ENCODE peak calls at places on chromosomes 11 and 22, in eight cellular contexts. One of them, this sample, is unnamed. For H3K4me1, the result is how much of the 10 kb centered on the place peaks cover.

GRCh38 chr11:94141511-94142307 is 13.1 kb downstream of the PANX1 start:
- DNase-seq in H1: no peak
- DNase-seq in tibial nerve: no peak
- DNase-seq in stomach: no peak
- DNase-seq in mesendoderm: peak
- DNase-seq in GM23338: no peak
- DNase-seq in lower lobe of right lung: no peak
- DNase-seq in CD4-positive, alpha-beta memory T cell: no peak
- DNase-seq in this sample: no peak

GRCh38 chr22:16956290-16956689 is 51.7 kb downstream of the GAB4 start:
- DNase-seq in mesendoderm: no peak
- DNase-seq in H1: no peak
- DNase-seq in CD4-positive, alpha-beta memory T cell: no peak
- DNase-seq in stomach: no peak
- DNase-seq in lower lobe of right lung: no peak
- DNase-seq in GM23338: no peak
- DNase-seq in tibial nerve: no peak
- DNase-seq in this sample: no peak

GRCh38 chr11:34757026-34757451 is 136.1 kb downstream of the EHF start:
- DNase-seq in GM23338: no peak
- DNase-seq in lower lobe of right lung: no peak
- DNase-seq in H1: no peak
- DNase-seq in CD4-positive, alpha-beta memory T cell: no peak
- DNase-seq in mesendoderm: no peak
- DNase-seq in stomach: no peak
- DNase-seq in tibial nerve: no peak
- DNase-seq in this sample: peak

GRCh38 chr11:5038336-5038735 is 8.0 kb upstream of the OR52J3 start:
- DNase-seq in stomach: no peak
- DNase-seq in CD4-positive, alpha-beta memory T cell: no peak
- DNase-seq in mesendoderm: no peak
- DNase-seq in tibial nerve: no peak
- DNase-seq in H1: no peak
- DNase-seq in lower lobe of right lung: no peak
- DNase-seq in GM23338: no peak
- DNase-seq in this sample: no peak

GRCh38 chr11:64148200-64148916 is 17.6 kb downstream of the MACROD1 start:
- DNase-seq in tibial nerve: peak
- DNase-seq in mesendoderm: peak
- DNase-seq in stomach: peak
- DNase-seq in H1: peak
- DNase-seq in CD4-positive, alpha-beta memory T cell: peak
- DNase-seq in lower lobe of right lung: peak
- DNase-seq in GM23338: peak
- DNase-seq in this sample: peak

GRCh38 chr11:107538821-107539220 is 26.7 kb downstream of the ALKBH8 start:
- DNase-seq in CD4-positive, alpha-beta memory T cell: no peak
- DNase-seq in GM23338: no peak
- DNase-seq in mesendoderm: no peak
- DNase-seq in lower lobe of right lung: no peak
- DNase-seq in stomach: no peak
- DNase-seq in tibial nerve: no peak
- DNase-seq in H1: no peak
- DNase-seq in this sample: no peak

GRCh38 chr11:130772266-130773227 is 143.7 kb downstream of the SNX19 start:
- DNase-seq in tibial nerve: peak
- DNase-seq in GM23338: no peak
- DNase-seq in mesendoderm: no peak
- DNase-seq in H1: no peak
- DNase-seq in lower lobe of right lung: no peak
- DNase-seq in CD4-positive, alpha-beta memory T cell: no peak
- DNase-seq in stomach: peak
- DNase-seq in this sample: peak

GRCh38 chr11:13009921-13010736 is 1.0 kb downstream of the RASSF10 start:
- DNase-seq in tibial nerve: no peak
- DNase-seq in stomach: peak
- DNase-seq in mesendoderm: peak
- DNase-seq in GM23338: peak
- DNase-seq in lower lobe of right lung: peak
- DNase-seq in H1: peak
- DNase-seq in CD4-positive, alpha-beta memory T cell: no peak
- DNase-seq in this sample: peak

GRCh38 chr22:50145741-50146439 is 24.6 kb upstream of the PANX2 start:
- DNase-seq in lower lobe of right lung: no peak
- DNase-seq in tibial nerve: no peak
- DNase-seq in GM23338: no peak
- DNase-seq in mesendoderm: no peak
- DNase-seq in H1: no peak
- DNase-seq in stomach: no peak
- DNase-seq in CD4-positive, alpha-beta memory T cell: no peak
- DNase-seq in this sample: no peak

GRCh38 chr11:69380451-69380901 is 86.5 kb downstream of the MYEOV start:
- DNase-seq in tibial nerve: no peak
- DNase-seq in GM23338: no peak
- DNase-seq in H1: no peak
- DNase-seq in mesendoderm: no peak
- DNase-seq in CD4-positive, alpha-beta memory T cell: no peak
- DNase-seq in lower lobe of right lung: no peak
- DNase-seq in stomach: peak
- DNase-seq in this sample: no peak

GRCh38 chr22:43867839-43868652 is 5.7 kb upstream of the SULT4A1 start:
- DNase-seq in tibial nerve: peak
- DNase-seq in mesendoderm: peak
- DNase-seq in CD4-positive, alpha-beta memory T cell: no peak
- DNase-seq in H1: peak
- DNase-seq in lower lobe of right lung: peak
- DNase-seq in stomach: peak
- DNase-seq in GM23338: peak
- DNase-seq in this sample: peak

GRCh38 chr11:40129276-40129675 is 1330.2 kb downstream of the LRRC4C start:
- DNase-seq in GM23338: peak
- DNase-seq in stomach: no peak
- DNase-seq in lower lobe of right lung: no peak
- DNase-seq in CD4-positive, alpha-beta memory T cell: no peak
- DNase-seq in tibial nerve: no peak
- DNase-seq in H1: no peak
- DNase-seq in mesendoderm: peak
- DNase-seq in this sample: no peak

GRCh38 chr11:35330924-35331323 is 88.4 kb downstream of the SLC1A2 start:
- DNase-seq in tibial nerve: no peak
- DNase-seq in H1: no peak
- DNase-seq in lower lobe of right lung: no peak
- DNase-seq in stomach: no peak
- DNase-seq in mesendoderm: peak
- DNase-seq in GM23338: no peak
- DNase-seq in CD4-positive, alpha-beta memory T cell: peak
- DNase-seq in this sample: no peak

GRCh38 chr22:44219101-44219870 is 38.6 kb downstream of the PARVG start:
- DNase-seq in CD4-positive, alpha-beta memory T cell: no peak
- DNase-seq in stomach: no peak
- DNase-seq in tibial nerve: no peak
- DNase-seq in lower lobe of right lung: no peak
- DNase-seq in GM23338: no peak
- DNase-seq in H1: no peak
- DNase-seq in mesendoderm: no peak
- DNase-seq in this sample: no peak

GRCh38 chr11:126426820-126427749 is 71.6 kb downstream of the ST3GAL4 start:
- DNase-seq in H1: no peak
- DNase-seq in stomach: no peak
- DNase-seq in CD4-positive, alpha-beta memory T cell: no peak
- DNase-seq in GM23338: no peak
- DNase-seq in lower lobe of right lung: no peak
- DNase-seq in tibial nerve: no peak
- DNase-seq in mesendoderm: no peak
- DNase-seq in this sample: no peak

GRCh38 chr11:79520086-79520485 is 79.3 kb upstream of the TENM4 start:
- DNase-seq in stomach: no peak
- DNase-seq in tibial nerve: no peak
- DNase-seq in GM23338: no peak
- DNase-seq in mesendoderm: no peak
- DNase-seq in lower lobe of right lung: no peak
- DNase-seq in H1: no peak
- DNase-seq in CD4-positive, alpha-beta memory T cell: no peak
- DNase-seq in this sample: no peak

GRCh38 chr11:71114124-71114851 is 138.1 kb downstream of the SHANK2 start:
- DNase-seq in stomach: no peak
- DNase-seq in H1: no peak
- DNase-seq in mesendoderm: no peak
- DNase-seq in CD4-positive, alpha-beta memory T cell: no peak
- DNase-seq in GM23338: no peak
- DNase-seq in lower lobe of right lung: no peak
- DNase-seq in tibial nerve: no peak
- DNase-seq in this sample: no peak

GRCh38 chr22:43829448-43829821 is 17.3 kb upstream of the EFCAB6 start:
- DNase-seq in H1: no peak
- DNase-seq in lower lobe of right lung: peak
- DNase-seq in stomach: no peak
- DNase-seq in CD4-positive, alpha-beta memory T cell: no peak
- DNase-seq in mesendoderm: no peak
- DNase-seq in GM23338: no peak
- DNase-seq in tibial nerve: no peak
- DNase-seq in this sample: peak

DNA sequence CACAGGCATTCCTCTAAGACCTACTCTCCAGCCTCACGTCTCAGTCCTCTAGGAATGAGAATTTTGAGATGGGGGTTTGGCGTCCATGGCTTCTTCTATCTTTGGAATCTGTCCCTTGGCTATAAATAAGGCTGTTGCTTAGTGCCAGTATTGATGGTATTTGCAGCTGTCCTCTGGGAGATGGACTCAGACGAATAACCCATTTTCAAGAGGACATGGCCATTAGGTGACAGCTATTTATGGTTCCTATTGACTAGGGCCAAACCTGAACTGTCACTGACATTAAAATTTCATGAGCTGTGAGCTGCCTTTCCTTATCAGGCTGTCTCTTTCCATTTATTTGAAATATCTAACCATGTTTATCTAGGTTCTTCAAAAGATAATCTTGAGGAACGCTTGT is 92.7 kb downstream of the NAV2 start:
- DNase-seq in stomach: no peak
- DNase-seq in H1: no peak
- DNase-seq in lower lobe of right lung: no peak
- DNase-seq in CD4-positive, alpha-beta memory T cell: no peak
- DNase-seq in GM23338: no peak
- DNase-seq in tibial nerve: no peak
- DNase-seq in mesendoderm: no peak
- DNase-seq in this sample: no peak
- H3K4me1 ChIP-seq in stomach: under half
- H3K4me1 ChIP-seq in H1: under half
- H3K4me1 ChIP-seq in lower lobe of right lung: under half
- H3K4me1 ChIP-seq in CD4-positive, alpha-beta memory T cell: under half
- H3K4me1 ChIP-seq in GM23338: half or more
- H3K4me1 ChIP-seq in tibial nerve: under half
- H3K4me1 ChIP-seq in mesendoderm: under half
- H3K4me1 ChIP-seq in this sample: under half

DNA sequence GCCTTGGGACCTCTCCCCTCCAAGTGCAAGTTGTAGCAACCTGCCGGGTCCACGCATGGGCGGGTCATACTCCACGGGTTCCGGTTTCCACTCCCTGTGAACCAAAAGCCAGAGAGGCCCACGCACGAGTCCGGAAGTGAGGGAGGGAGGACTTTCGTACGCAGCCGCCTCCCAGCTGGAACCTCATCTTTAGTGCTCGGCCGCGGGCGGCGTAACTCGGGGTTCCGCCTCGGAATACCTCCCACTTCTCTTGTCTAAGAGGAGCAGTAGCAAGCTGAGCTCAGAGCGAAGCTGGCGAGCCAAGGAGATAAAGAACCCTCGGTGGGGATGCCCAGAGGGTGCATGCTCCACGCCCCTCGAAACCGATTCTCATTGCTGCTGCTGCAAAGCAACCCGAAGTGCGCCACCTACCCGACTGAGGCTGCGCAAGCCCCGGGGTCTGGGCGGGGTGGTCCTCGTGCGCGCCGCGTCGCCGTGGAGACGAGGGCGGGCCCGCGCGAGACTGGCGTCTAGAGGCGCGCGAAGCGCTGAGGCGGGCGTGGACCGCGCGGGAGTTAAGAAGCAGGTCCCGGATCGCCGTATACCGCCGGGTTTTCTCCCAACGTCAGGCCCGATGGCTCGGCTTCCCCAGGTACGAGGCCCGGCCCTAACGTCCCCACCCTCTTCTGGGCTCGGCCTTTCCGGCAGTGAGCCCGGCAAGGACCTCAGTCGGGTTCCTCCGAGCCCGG is at the start of gene SFI1:
- DNase-seq in GM23338: peak
- DNase-seq in tibial nerve: peak
- DNase-seq in mesendoderm: peak
- DNase-seq in lower lobe of right lung: peak
- DNase-seq in CD4-positive, alpha-beta memory T cell: peak
- DNase-seq in H1: peak
- DNase-seq in stomach: peak
- DNase-seq in this sample: peak
- H3K4me1 ChIP-seq in GM23338: under half
- H3K4me1 ChIP-seq in tibial nerve: under half
- H3K4me1 ChIP-seq in mesendoderm: under half
- H3K4me1 ChIP-seq in lower lobe of right lung: under half
- H3K4me1 ChIP-seq in CD4-positive, alpha-beta memory T cell: half or more
- H3K4me1 ChIP-seq in H1: under half
- H3K4me1 ChIP-seq in stomach: under half
- H3K4me1 ChIP-seq in this sample: under half

DNA sequence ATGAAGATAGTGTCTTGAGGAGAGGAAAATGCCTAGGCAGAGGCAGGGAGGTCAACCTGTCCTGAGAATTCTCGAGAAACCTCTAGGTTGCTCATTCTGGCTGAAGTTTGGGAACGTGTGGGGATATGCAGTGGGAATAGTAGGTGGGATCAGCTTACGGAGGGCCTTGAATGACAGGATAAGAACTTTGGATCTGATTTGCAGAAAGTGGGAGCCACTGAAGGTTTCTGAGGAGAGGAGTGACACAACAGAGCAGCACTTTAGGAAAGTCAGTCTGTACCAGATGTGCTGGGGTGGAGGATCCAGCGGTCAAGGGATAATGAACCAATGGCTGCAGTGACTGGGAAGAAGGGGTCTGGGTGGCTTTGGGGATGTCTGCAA is 2.4 kb downstream of the CD82 start:
- DNase-seq in H1: no peak
- DNase-seq in stomach: no peak
- DNase-seq in mesendoderm: no peak
- DNase-seq in CD4-positive, alpha-beta memory T cell: no peak
- DNase-seq in lower lobe of right lung: no peak
- DNase-seq in tibial nerve: no peak
- DNase-seq in GM23338: no peak
- DNase-seq in this sample: no peak
- H3K4me1 ChIP-seq in H1: under half
- H3K4me1 ChIP-seq in stomach: half or more
- H3K4me1 ChIP-seq in mesendoderm: under half
- H3K4me1 ChIP-seq in CD4-positive, alpha-beta memory T cell: half or more
- H3K4me1 ChIP-seq in lower lobe of right lung: half or more
- H3K4me1 ChIP-seq in tibial nerve: half or more
- H3K4me1 ChIP-seq in GM23338: under half
- H3K4me1 ChIP-seq in this sample: under half

GRCh38 chr11:47125083-47125482 is 51.6 kb downstream of the ARFGAP2 start:
- DNase-seq in CD4-positive, alpha-beta memory T cell: no peak
- DNase-seq in GM23338: no peak
- DNase-seq in lower lobe of right lung: no peak
- DNase-seq in tibial nerve: no peak
- DNase-seq in H1: no peak
- DNase-seq in stomach: no peak
- DNase-seq in mesendoderm: no peak
- DNase-seq in this sample: no peak
- H3K4me1 ChIP-seq in CD4-positive, alpha-beta memory T cell: under half
- H3K4me1 ChIP-seq in GM23338: under half
- H3K4me1 ChIP-seq in lower lobe of right lung: under half
- H3K4me1 ChIP-seq in tibial nerve: under half
- H3K4me1 ChIP-seq in H1: under half
- H3K4me1 ChIP-seq in stomach: under half
- H3K4me1 ChIP-seq in mesendoderm: under half
- H3K4me1 ChIP-seq in this sample: under half